ENCODE peak calls at places on chromosomes 12 and 14, in six cellular contexts. One of them, this sample, is unnamed.

GRCh38 chr12:114954626-114955025 is 270.7 kb upstream of the TBX3 start:
- DNase-seq in Karpas-422: no peak
- DNase-seq in fibroblast of lung: no peak
- DNase-seq in IMR-90: no peak
- DNase-seq in MM.1S: no peak
- DNase-seq in astrocyte: no peak
- DNase-seq in this sample: no peak

GRCh38 chr14:75476274-75476995 is 45.8 kb upstream of the BATF start:
- DNase-seq in Karpas-422: peak
- DNase-seq in fibroblast of lung: peak
- DNase-seq in IMR-90: peak
- DNase-seq in MM.1S: no peak
- DNase-seq in astrocyte: no peak
- DNase-seq in this sample: no peak

GRCh38 chr12:13022737-13023370 is 21.3 kb upstream of the FAM234B start:
- DNase-seq in Karpas-422: no peak
- DNase-seq in fibroblast of lung: no peak
- DNase-seq in IMR-90: peak
- DNase-seq in MM.1S: no peak
- DNase-seq in astrocyte: no peak
- DNase-seq in this sample: no peak

GRCh38 chr12:125304029-125304428 is 238.8 kb downstream of the AACS start:
- DNase-seq in Karpas-422: no peak
- DNase-seq in fibroblast of lung: no peak
- DNase-seq in IMR-90: no peak
- DNase-seq in MM.1S: no peak
- DNase-seq in astrocyte: no peak
- DNase-seq in this sample: no peak

GRCh38 chr12:69354561-69355187 is 4.9 kb upstream of the YEATS4 start:
- DNase-seq in Karpas-422: no peak
- DNase-seq in fibroblast of lung: no peak
- DNase-seq in IMR-90: no peak
- DNase-seq in MM.1S: no peak
- DNase-seq in astrocyte: no peak
- DNase-seq in this sample: no peak

GRCh38 chr14:100619382-100620305 is 32.4 kb upstream of the BEGAIN start:
- DNase-seq in Karpas-422: no peak
- DNase-seq in fibroblast of lung: no peak
- DNase-seq in IMR-90: no peak
- DNase-seq in MM.1S: no peak
- DNase-seq in astrocyte: no peak
- DNase-seq in this sample: no peak

GRCh38 chr12:32377344-32378000 is 21.9 kb upstream of the FGD4 start:
- DNase-seq in Karpas-422: no peak
- DNase-seq in fibroblast of lung: peak
- DNase-seq in IMR-90: no peak
- DNase-seq in MM.1S: no peak
- DNase-seq in astrocyte: no peak
- DNase-seq in this sample: no peak

GRCh38 chr14:74048291-74048690 is 29.1 kb downstream of the BBOF1 start:
- DNase-seq in Karpas-422: no peak
- DNase-seq in fibroblast of lung: peak
- DNase-seq in IMR-90: peak
- DNase-seq in MM.1S: no peak
- DNase-seq in astrocyte: peak
- DNase-seq in this sample: peak

GRCh38 chr12:770474-770873 is 18.1 kb downstream of the WNK1 start:
- DNase-seq in Karpas-422: no peak
- DNase-seq in fibroblast of lung: peak
- DNase-seq in IMR-90: no peak
- DNase-seq in MM.1S: peak
- DNase-seq in astrocyte: peak
- DNase-seq in this sample: no peak

GRCh38 chr12:46005151-46005797 is 14.9 kb upstream of the SCAF11 start:
- DNase-seq in Karpas-422: peak
- DNase-seq in fibroblast of lung: no peak
- DNase-seq in IMR-90: peak
- DNase-seq in MM.1S: no peak
- DNase-seq in astrocyte: no peak
- DNase-seq in this sample: no peak

GRCh38 chr12:89162704-89163261 is 189.5 kb downstream of the DUSP6 start:
- DNase-seq in Karpas-422: no peak
- DNase-seq in fibroblast of lung: peak
- DNase-seq in IMR-90: peak
- DNase-seq in MM.1S: peak
- DNase-seq in astrocyte: peak
- DNase-seq in this sample: peak

GRCh38 chr14:65226824-65227604 is 124.7 kb upstream of the MAX start:
- DNase-seq in Karpas-422: no peak
- DNase-seq in fibroblast of lung: no peak
- DNase-seq in IMR-90: peak
- DNase-seq in MM.1S: no peak
- DNase-seq in astrocyte: no peak
- DNase-seq in this sample: peak

GRCh38 chr12:52865090-52865944 is 16.5 kb upstream of the KRT78 start:
- DNase-seq in Karpas-422: peak
- DNase-seq in fibroblast of lung: peak
- DNase-seq in IMR-90: peak
- DNase-seq in MM.1S: no peak
- DNase-seq in astrocyte: peak
- DNase-seq in this sample: peak

GRCh38 chr14:55062517-55063351 is 11.3 kb downstream of the MAPK1IP1L start:
- DNase-seq in Karpas-422: no peak
- DNase-seq in fibroblast of lung: peak
- DNase-seq in IMR-90: no peak
- DNase-seq in MM.1S: no peak
- DNase-seq in astrocyte: no peak
- DNase-seq in this sample: no peak

GRCh38 chr12:112916270-112916669 is 9.5 kb downstream of the OAS1 start:
- DNase-seq in Karpas-422: no peak
- DNase-seq in fibroblast of lung: no peak
- DNase-seq in IMR-90: no peak
- DNase-seq in MM.1S: no peak
- DNase-seq in astrocyte: no peak
- DNase-seq in this sample: peak

GRCh38 chr12:122421263-122421814 is 1.1 kb downstream of the CLIP1 start:
- DNase-seq in Karpas-422: peak
- DNase-seq in fibroblast of lung: peak
- DNase-seq in IMR-90: peak
- DNase-seq in MM.1S: peak
- DNase-seq in astrocyte: peak
- DNase-seq in this sample: peak

GRCh38 chr12:127191124-127191523 is 1075.8 kb upstream of the TMEM132C start:
- DNase-seq in Karpas-422: no peak
- DNase-seq in fibroblast of lung: peak
- DNase-seq in IMR-90: peak
- DNase-seq in MM.1S: no peak
- DNase-seq in astrocyte: peak
- DNase-seq in this sample: peak

GRCh38 chr12:38886064-38886463 is 19.3 kb downstream of the CPNE8 start:
- DNase-seq in Karpas-422: no peak
- DNase-seq in fibroblast of lung: peak
- DNase-seq in IMR-90: no peak
- DNase-seq in MM.1S: no peak
- DNase-seq in astrocyte: peak
- DNase-seq in this sample: no peak

GRCh38 chr12:71160585-71160984 is 2.8 kb upstream of the TSPAN8 start:
- DNase-seq in Karpas-422: no peak
- DNase-seq in fibroblast of lung: peak
- DNase-seq in IMR-90: no peak
- DNase-seq in MM.1S: no peak
- DNase-seq in astrocyte: peak
- DNase-seq in this sample: no peak

GRCh38 chr14:104148433-104149277 is 10.3 kb downstream of the KIF26A start:
- DNase-seq in Karpas-422: no peak
- DNase-seq in fibroblast of lung: no peak
- DNase-seq in IMR-90: no peak
- DNase-seq in MM.1S: no peak
- DNase-seq in astrocyte: no peak
- DNase-seq in this sample: no peak

GRCh38 chr14:67533754-67534085 is 630 bp downstream of the PLEKHH1 start:
- DNase-seq in Karpas-422: no peak
- DNase-seq in fibroblast of lung: no peak
- DNase-seq in IMR-90: no peak
- DNase-seq in MM.1S: no peak
- DNase-seq in astrocyte: no peak
- DNase-seq in this sample: peak

GRCh38 chr14:56855891-56856461 is 45.7 kb upstream of the OTX2 start:
- DNase-seq in Karpas-422: no peak
- DNase-seq in fibroblast of lung: no peak
- DNase-seq in IMR-90: no peak
- DNase-seq in MM.1S: no peak
- DNase-seq in astrocyte: no peak
- DNase-seq in this sample: no peak

GRCh38 chr12:25986169-25986568 is 27.7 kb downstream of the RASSF8 start:
- DNase-seq in Karpas-422: no peak
- DNase-seq in fibroblast of lung: no peak
- DNase-seq in IMR-90: no peak
- DNase-seq in MM.1S: no peak
- DNase-seq in astrocyte: no peak
- DNase-seq in this sample: no peak

GRCh38 chr14:106044949-106045596 is 518.7 kb downstream of the TMEM121 start:
- DNase-seq in Karpas-422: peak
- DNase-seq in fibroblast of lung: no peak
- DNase-seq in IMR-90: no peak
- DNase-seq in MM.1S: no peak
- DNase-seq in astrocyte: no peak
- DNase-seq in this sample: no peak

GRCh38 chr12:20127401-20127800 is 240.9 kb upstream of the PDE3A start:
- DNase-seq in Karpas-422: no peak
- DNase-seq in fibroblast of lung: no peak
- DNase-seq in IMR-90: no peak
- DNase-seq in MM.1S: no peak
- DNase-seq in astrocyte: no peak
- DNase-seq in this sample: no peak
- H2AFZ ChIP-seq in Karpas-422: no peak
- H2AFZ ChIP-seq in fibroblast of lung: no peak
- H2AFZ ChIP-seq in IMR-90: no peak
- H2AFZ ChIP-seq in MM.1S: no peak
- H2AFZ ChIP-seq in astrocyte: no peak
- H2AFZ ChIP-seq in this sample: peak

GRCh38 chr12:119061208-119061796 is 80.0 kb downstream of the SRRM4 start:
- DNase-seq in Karpas-422: peak
- DNase-seq in fibroblast of lung: peak
- DNase-seq in IMR-90: peak
- DNase-seq in MM.1S: peak
- DNase-seq in astrocyte: peak
- DNase-seq in this sample: peak
- H3K27ac ChIP-seq in Karpas-422: no peak
- H3K27ac ChIP-seq in fibroblast of lung: no peak
- H3K27ac ChIP-seq in IMR-90: no peak
- H3K27ac ChIP-seq in MM.1S: no peak
- H3K27ac ChIP-seq in astrocyte: no peak
- H3K27ac ChIP-seq in this sample: no peak

GRCh38 chr14:61516957-61517356 is 178.4 kb upstream of the HIF1A start:
- DNase-seq in Karpas-422: no peak
- DNase-seq in fibroblast of lung: peak
- DNase-seq in IMR-90: no peak
- DNase-seq in MM.1S: no peak
- DNase-seq in astrocyte: peak
- DNase-seq in this sample: peak
- H2AFZ ChIP-seq in Karpas-422: no peak
- H2AFZ ChIP-seq in fibroblast of lung: no peak
- H2AFZ ChIP-seq in IMR-90: peak
- H2AFZ ChIP-seq in MM.1S: no peak
- H2AFZ ChIP-seq in astrocyte: no peak
- H2AFZ ChIP-seq in this sample: no peak

GRCh38 chr14:39488600-39488999 is 56.4 kb upstream of the FBXO33 start:
- DNase-seq in Karpas-422: no peak
- DNase-seq in fibroblast of lung: peak
- DNase-seq in IMR-90: peak
- DNase-seq in MM.1S: no peak
- DNase-seq in astrocyte: no peak
- DNase-seq in this sample: no peak

GRCh38 chr14:39492267-39492666 is 60.0 kb upstream of the FBXO33 start:
- DNase-seq in Karpas-422: no peak
- DNase-seq in fibroblast of lung: peak
- DNase-seq in IMR-90: peak
- DNase-seq in MM.1S: no peak
- DNase-seq in astrocyte: peak
- DNase-seq in this sample: no peak

GRCh38 chr14:39491134-39491541 is 58.9 kb upstream of the FBXO33 start:
- DNase-seq in Karpas-422: peak
- DNase-seq in fibroblast of lung: peak
- DNase-seq in IMR-90: peak
- DNase-seq in MM.1S: peak
- DNase-seq in astrocyte: peak
- DNase-seq in this sample: no peak
- H3K27ac ChIP-seq in Karpas-422: no peak
- H3K27ac ChIP-seq in fibroblast of lung: no peak
- H3K27ac ChIP-seq in IMR-90: no peak
- H3K27ac ChIP-seq in MM.1S: no peak
- H3K27ac ChIP-seq in astrocyte: peak
- H3K27ac ChIP-seq in this sample: no peak

GRCh38 chr14:36656769-36657408 is 4.8 kb upstream of the PAX9 start:
- DNase-seq in Karpas-422: no peak
- DNase-seq in fibroblast of lung: no peak
- DNase-seq in IMR-90: no peak
- DNase-seq in MM.1S: no peak
- DNase-seq in astrocyte: no peak
- DNase-seq in this sample: no peak
- H2AFZ ChIP-seq in Karpas-422: no peak
- H2AFZ ChIP-seq in fibroblast of lung: no peak
- H2AFZ ChIP-seq in IMR-90: no peak
- H2AFZ ChIP-seq in MM.1S: no peak
- H2AFZ ChIP-seq in astrocyte: no peak
- H2AFZ ChIP-seq in this sample: no peak

GRCh38 chr14:88384653-88385205 is 728 bp upstream of the SPATA7 start:
- DNase-seq in Karpas-422: no peak
- DNase-seq in fibroblast of lung: no peak
- DNase-seq in IMR-90: no peak
- DNase-seq in MM.1S: no peak
- DNase-seq in astrocyte: no peak
- DNase-seq in this sample: no peak
- H3K27ac ChIP-seq in Karpas-422: no peak
- H3K27ac ChIP-seq in fibroblast of lung: peak
- H3K27ac ChIP-seq in IMR-90: no peak
- H3K27ac ChIP-seq in MM.1S: no peak
- H3K27ac ChIP-seq in astrocyte: peak
- H3K27ac ChIP-seq in this sample: no peak

DNA sequence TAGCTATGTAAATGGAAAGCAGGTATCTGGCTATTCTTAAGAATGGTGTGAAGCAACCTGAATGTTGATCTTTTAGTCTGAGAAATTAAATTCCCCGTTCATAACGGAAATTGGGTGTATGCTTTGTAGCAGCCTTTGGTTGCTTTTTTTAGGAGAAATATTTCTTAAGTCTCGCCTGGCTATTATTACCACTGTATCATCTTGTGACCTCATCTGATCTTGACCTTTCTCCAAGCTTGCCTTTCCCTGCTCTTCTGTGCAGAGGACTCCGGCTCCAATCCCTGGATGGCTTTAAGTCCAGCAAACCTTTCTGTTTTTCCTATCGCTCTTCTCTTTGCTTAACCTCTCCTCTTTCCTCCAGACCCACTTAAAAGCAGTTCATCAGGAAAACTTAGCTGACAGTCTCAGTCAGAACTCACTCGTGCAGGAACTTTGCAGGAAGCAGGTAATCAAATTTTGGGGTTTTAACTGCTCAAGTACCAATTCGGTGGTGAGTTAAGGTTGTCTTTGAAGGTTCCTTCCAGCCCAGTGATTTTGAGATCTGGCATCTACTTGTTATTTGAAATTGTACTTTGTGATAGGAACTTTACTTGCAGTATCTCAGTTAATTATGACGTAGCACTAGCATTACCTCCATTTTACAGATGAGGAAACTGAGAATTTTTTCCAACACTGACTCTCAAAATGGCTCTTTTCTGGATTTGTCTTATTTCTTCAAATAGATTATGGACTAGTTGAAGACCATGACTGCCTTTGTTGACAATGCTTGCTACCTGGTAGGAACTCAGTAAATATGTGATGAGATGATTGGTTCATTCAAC is 14.1 kb downstream of the PPFIBP1 start:
- DNase-seq in Karpas-422: no peak
- DNase-seq in fibroblast of lung: no peak
- DNase-seq in IMR-90: no peak
- DNase-seq in MM.1S: no peak
- DNase-seq in astrocyte: no peak
- DNase-seq in this sample: no peak
- H2AFZ ChIP-seq in Karpas-422: no peak
- H2AFZ ChIP-seq in fibroblast of lung: no peak
- H2AFZ ChIP-seq in IMR-90: no peak
- H2AFZ ChIP-seq in MM.1S: no peak
- H2AFZ ChIP-seq in astrocyte: no peak
- H2AFZ ChIP-seq in this sample: no peak

This sample was measured in PC-9.